ENCODE peak calls at places on chromosomes 1 and 21, in six cellular contexts. One of them, this sample, is unnamed. For H3K4me1, the result is how much of the 10 kb centered on the place peaks cover.

GRCh38 chr1:93603106-93603505 is 78.5 kb downstream of the BCAR3 start:
- DNase-seq in neural progenitor cell: no peak
- DNase-seq in fibroblast of lung: no peak
- DNase-seq in prostate gland: no peak
- DNase-seq in mucosa of descending colon: no peak
- DNase-seq in left lung: no peak
- DNase-seq in this sample: no peak

GRCh38 chr1:10824821-10825540 is 28.5 kb upstream of the CASZ1 start:
- DNase-seq in fibroblast of lung: peak
- DNase-seq in left lung: no peak
- DNase-seq in prostate gland: peak
- DNase-seq in neural progenitor cell: no peak
- DNase-seq in mucosa of descending colon: no peak
- DNase-seq in this sample: no peak

GRCh38 chr1:52210044-52210443 is 68.2 kb downstream of the ZFYVE9 start:
- DNase-seq in prostate gland: no peak
- DNase-seq in left lung: no peak
- DNase-seq in mucosa of descending colon: no peak
- DNase-seq in fibroblast of lung: no peak
- DNase-seq in neural progenitor cell: no peak
- DNase-seq in this sample: no peak

GRCh38 chr1:19074361-19074901 is 118.0 kb upstream of the IFFO2 start:
- DNase-seq in prostate gland: no peak
- DNase-seq in fibroblast of lung: no peak
- DNase-seq in mucosa of descending colon: no peak
- DNase-seq in neural progenitor cell: no peak
- DNase-seq in left lung: no peak
- DNase-seq in this sample: no peak

GRCh38 chr1:16618719-16619118 is 5.4 kb upstream of the NBPF1 start:
- DNase-seq in mucosa of descending colon: peak
- DNase-seq in left lung: peak
- DNase-seq in fibroblast of lung: no peak
- DNase-seq in neural progenitor cell: peak
- DNase-seq in prostate gland: no peak
- DNase-seq in this sample: peak

GRCh38 chr1:24348196-24348595 is 29.0 kb downstream of the GRHL3 start:
- DNase-seq in neural progenitor cell: no peak
- DNase-seq in mucosa of descending colon: no peak
- DNase-seq in left lung: no peak
- DNase-seq in prostate gland: no peak
- DNase-seq in fibroblast of lung: no peak
- DNase-seq in this sample: no peak

GRCh38 chr1:229059671-229060079 is 211.2 kb upstream of the RAB4A start:
- DNase-seq in mucosa of descending colon: no peak
- DNase-seq in prostate gland: no peak
- DNase-seq in fibroblast of lung: peak
- DNase-seq in neural progenitor cell: no peak
- DNase-seq in left lung: no peak
- DNase-seq in this sample: peak

GRCh38 chr1:205442051-205442721 is 13.7 kb downstream of the BLACAT1 start:
- DNase-seq in neural progenitor cell: peak
- DNase-seq in left lung: no peak
- DNase-seq in prostate gland: no peak
- DNase-seq in mucosa of descending colon: no peak
- DNase-seq in fibroblast of lung: no peak
- DNase-seq in this sample: no peak

GRCh38 chr1:30750751-30751291 is 6.8 kb downstream of the LAPTM5 start:
- DNase-seq in left lung: no peak
- DNase-seq in prostate gland: no peak
- DNase-seq in mucosa of descending colon: no peak
- DNase-seq in neural progenitor cell: no peak
- DNase-seq in fibroblast of lung: no peak
- DNase-seq in this sample: no peak

GRCh38 chr1:156214024-156214748 is 1.4 kb downstream of the PMF1 start:
- DNase-seq in prostate gland: no peak
- DNase-seq in mucosa of descending colon: no peak
- DNase-seq in fibroblast of lung: peak
- DNase-seq in left lung: no peak
- DNase-seq in neural progenitor cell: no peak
- DNase-seq in this sample: no peak

GRCh38 chr1:147078606-147079399 is 93.5 kb downstream of the PRKAB2 start:
- DNase-seq in left lung: no peak
- DNase-seq in neural progenitor cell: no peak
- DNase-seq in fibroblast of lung: no peak
- DNase-seq in mucosa of descending colon: no peak
- DNase-seq in prostate gland: no peak
- DNase-seq in this sample: no peak

GRCh38 chr1:9892563-9893528 is 17.2 kb downstream of the CTNNBIP1 start:
- DNase-seq in mucosa of descending colon: peak
- DNase-seq in prostate gland: peak
- DNase-seq in neural progenitor cell: peak
- DNase-seq in fibroblast of lung: peak
- DNase-seq in left lung: no peak
- DNase-seq in this sample: peak

GRCh38 chr1:167860231-167860923 is 53.6 kb downstream of the ADCY10 start:
- DNase-seq in mucosa of descending colon: no peak
- DNase-seq in left lung: no peak
- DNase-seq in neural progenitor cell: no peak
- DNase-seq in prostate gland: no peak
- DNase-seq in fibroblast of lung: no peak
- DNase-seq in this sample: no peak

GRCh38 chr1:112114540-112114939 is 125.1 kb upstream of the KCND3 start:
- DNase-seq in prostate gland: no peak
- DNase-seq in fibroblast of lung: no peak
- DNase-seq in neural progenitor cell: no peak
- DNase-seq in left lung: no peak
- DNase-seq in mucosa of descending colon: no peak
- DNase-seq in this sample: no peak

GRCh38 chr1:98389809-98390208 is 271.7 kb upstream of the SNX7 start:
- DNase-seq in fibroblast of lung: peak
- DNase-seq in left lung: no peak
- DNase-seq in neural progenitor cell: no peak
- DNase-seq in mucosa of descending colon: no peak
- DNase-seq in prostate gland: no peak
- DNase-seq in this sample: no peak

GRCh38 chr1:92342401-92342800 is 43.5 kb downstream of the RPAP2 start:
- DNase-seq in left lung: no peak
- DNase-seq in neural progenitor cell: no peak
- DNase-seq in fibroblast of lung: no peak
- DNase-seq in mucosa of descending colon: no peak
- DNase-seq in prostate gland: no peak
- DNase-seq in this sample: no peak

GRCh38 chr1:109466100-109466439 is 276 bp upstream of the SYPL2 start:
- DNase-seq in fibroblast of lung: no peak
- DNase-seq in mucosa of descending colon: no peak
- DNase-seq in left lung: no peak
- DNase-seq in prostate gland: no peak
- DNase-seq in neural progenitor cell: no peak
- DNase-seq in this sample: no peak

GRCh38 chr1:165288301-165289120 is 68.0 kb downstream of the LMX1A start:
- DNase-seq in left lung: no peak
- DNase-seq in neural progenitor cell: peak
- DNase-seq in mucosa of descending colon: peak
- DNase-seq in prostate gland: peak
- DNase-seq in fibroblast of lung: no peak
- DNase-seq in this sample: no peak

GRCh38 chr1:93689521-93690223 is 8.0 kb upstream of the BCAR3 start:
- DNase-seq in mucosa of descending colon: no peak
- DNase-seq in fibroblast of lung: no peak
- DNase-seq in neural progenitor cell: no peak
- DNase-seq in left lung: no peak
- DNase-seq in prostate gland: no peak
- DNase-seq in this sample: no peak

GRCh38 chr21:27268290-27268689 is 301.4 kb upstream of the ADAMTS5 start:
- DNase-seq in prostate gland: no peak
- DNase-seq in mucosa of descending colon: no peak
- DNase-seq in neural progenitor cell: no peak
- DNase-seq in fibroblast of lung: peak
- DNase-seq in left lung: no peak
- DNase-seq in this sample: no peak

GRCh38 chr1:92543131-92544055 is 56.7 kb upstream of the GFI1 start:
- DNase-seq in prostate gland: no peak
- DNase-seq in neural progenitor cell: no peak
- DNase-seq in fibroblast of lung: no peak
- DNase-seq in left lung: no peak
- DNase-seq in mucosa of descending colon: no peak
- DNase-seq in this sample: no peak

GRCh38 chr21:34129039-34129891 is 55.9 kb downstream of the MRPS6 start:
- DNase-seq in fibroblast of lung: peak
- DNase-seq in left lung: no peak
- DNase-seq in mucosa of descending colon: peak
- DNase-seq in neural progenitor cell: peak
- DNase-seq in prostate gland: peak
- DNase-seq in this sample: peak

GRCh38 chr1:84573481-84573966 is 716 bp downstream of the CTBS start:
- DNase-seq in prostate gland: no peak
- DNase-seq in fibroblast of lung: no peak
- DNase-seq in neural progenitor cell: no peak
- DNase-seq in mucosa of descending colon: no peak
- DNase-seq in left lung: no peak
- DNase-seq in this sample: no peak

GRCh38 chr1:91889717-91890459 is 3.9 kb upstream of the TGFBR3 start:
- DNase-seq in mucosa of descending colon: peak
- DNase-seq in fibroblast of lung: peak
- DNase-seq in left lung: no peak
- DNase-seq in neural progenitor cell: no peak
- DNase-seq in prostate gland: peak
- DNase-seq in this sample: no peak

GRCh38 chr1:234599617-234600417 is 10.2 kb downstream of the IRF2BP2 start:
- DNase-seq in mucosa of descending colon: peak
- DNase-seq in prostate gland: peak
- DNase-seq in fibroblast of lung: peak
- DNase-seq in left lung: peak
- DNase-seq in neural progenitor cell: peak
- DNase-seq in this sample: peak

GRCh38 chr1:234602334-234603220 is 7.4 kb downstream of the IRF2BP2 start:
- DNase-seq in fibroblast of lung: peak
- DNase-seq in prostate gland: peak
- DNase-seq in neural progenitor cell: no peak
- DNase-seq in mucosa of descending colon: peak
- DNase-seq in left lung: no peak
- DNase-seq in this sample: no peak

GRCh38 chr1:234598974-234599616 is 10.9 kb downstream of the IRF2BP2 start:
- DNase-seq in mucosa of descending colon: peak
- DNase-seq in neural progenitor cell: no peak
- DNase-seq in fibroblast of lung: no peak
- DNase-seq in left lung: no peak
- DNase-seq in prostate gland: no peak
- DNase-seq in this sample: no peak

GRCh38 chr1:234601217-234602017 is 8.6 kb downstream of the IRF2BP2 start:
- DNase-seq in mucosa of descending colon: no peak
- DNase-seq in prostate gland: no peak
- DNase-seq in neural progenitor cell: no peak
- DNase-seq in left lung: no peak
- DNase-seq in fibroblast of lung: peak
- DNase-seq in this sample: no peak

DNA sequence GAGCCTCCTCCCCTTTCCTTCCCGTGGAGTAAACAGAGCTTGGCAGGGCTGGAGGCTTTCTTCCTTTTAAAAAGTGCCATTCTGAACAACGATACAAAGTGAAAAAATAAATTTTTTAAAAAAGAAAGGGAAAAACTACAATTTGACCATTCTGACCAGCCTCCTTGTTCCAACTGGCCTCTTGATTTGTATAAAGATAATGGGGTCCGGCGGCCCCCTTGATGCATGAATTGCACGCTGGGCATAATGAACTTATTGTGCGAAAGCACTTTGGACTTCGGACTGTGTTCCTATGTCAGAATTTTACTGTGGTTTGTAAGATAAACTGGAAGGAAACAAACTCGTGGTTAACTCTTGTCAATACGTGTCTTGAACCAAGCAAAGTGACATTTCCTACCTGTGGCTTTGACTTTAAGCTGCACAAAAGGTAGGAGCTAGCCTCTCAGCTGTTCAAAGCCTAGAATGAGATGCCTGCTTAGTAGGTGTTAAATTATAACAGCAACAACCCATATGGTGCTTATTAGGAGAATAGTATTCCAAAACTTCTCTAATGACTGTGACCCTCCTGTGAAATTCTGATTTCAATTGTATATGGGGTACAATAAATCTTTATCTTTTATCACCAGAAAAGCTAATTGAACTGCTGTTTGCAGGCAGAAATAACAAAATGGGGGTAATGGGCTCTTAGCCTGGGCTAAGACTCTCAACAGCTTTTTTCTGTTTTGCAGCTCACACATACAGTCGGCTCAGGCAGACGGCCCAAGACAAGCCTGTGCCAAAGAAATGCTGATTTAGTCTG is 9.4 kb downstream of the IRF2BP2 start:
- DNase-seq in mucosa of descending colon: peak
- DNase-seq in neural progenitor cell: no peak
- DNase-seq in fibroblast of lung: no peak
- DNase-seq in prostate gland: no peak
- DNase-seq in left lung: no peak
- DNase-seq in this sample: peak
- H3K4me1 ChIP-seq in mucosa of descending colon: under half
- H3K4me1 ChIP-seq in neural progenitor cell: under half
- H3K4me1 ChIP-seq in fibroblast of lung: under half
- H3K4me1 ChIP-seq in prostate gland: under half
- H3K4me1 ChIP-seq in left lung: half or more
- H3K4me1 ChIP-seq in this sample: under half

GRCh38 chr1:36157973-36158826 is 2.2 kb downstream of the MAP7D1 start:
- DNase-seq in left lung: no peak
- DNase-seq in fibroblast of lung: no peak
- DNase-seq in neural progenitor cell: no peak
- DNase-seq in mucosa of descending colon: no peak
- DNase-seq in prostate gland: no peak
- DNase-seq in this sample: no peak
- H3K4me1 ChIP-seq in left lung: half or more
- H3K4me1 ChIP-seq in fibroblast of lung: under half
- H3K4me1 ChIP-seq in neural progenitor cell: under half
- H3K4me1 ChIP-seq in mucosa of descending colon: under half
- H3K4me1 ChIP-seq in prostate gland: half or more
- H3K4me1 ChIP-seq in this sample: under half

GRCh38 chr1:60390593-60391282 is 317.2 kb upstream of the C1orf87 start:
- DNase-seq in neural progenitor cell: no peak
- DNase-seq in mucosa of descending colon: no peak
- DNase-seq in prostate gland: no peak
- DNase-seq in left lung: no peak
- DNase-seq in fibroblast of lung: no peak
- DNase-seq in this sample: no peak

DNA sequence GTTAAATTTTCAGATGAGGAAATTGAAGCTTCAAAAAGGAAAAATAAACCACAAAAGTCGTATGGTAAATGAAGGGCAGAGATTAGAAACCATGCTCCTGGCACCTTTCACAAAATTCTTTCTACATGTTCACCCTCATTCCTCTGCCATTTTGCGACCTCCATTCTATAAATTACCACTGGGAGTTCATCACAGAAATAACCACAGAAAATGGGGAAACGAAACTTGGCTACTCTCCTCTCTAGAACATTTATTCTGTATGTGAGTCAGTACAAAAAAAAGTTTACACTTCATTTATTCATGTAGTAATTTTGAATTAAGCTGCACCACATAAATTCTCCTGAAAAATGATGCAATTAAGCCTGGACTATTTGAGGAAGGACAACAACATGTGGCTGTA is 320.9 kb upstream of the C1orf87 start:
- DNase-seq in fibroblast of lung: no peak
- DNase-seq in neural progenitor cell: no peak
- DNase-seq in left lung: no peak
- DNase-seq in prostate gland: no peak
- DNase-seq in mucosa of descending colon: no peak
- DNase-seq in this sample: no peak
- H3K4me1 ChIP-seq in fibroblast of lung: under half
- H3K4me1 ChIP-seq in neural progenitor cell: under half
- H3K4me1 ChIP-seq in left lung: under half
- H3K4me1 ChIP-seq in prostate gland: under half
- H3K4me1 ChIP-seq in mucosa of descending colon: under half
- H3K4me1 ChIP-seq in this sample: under half

GRCh38 chr1:1428174-1428573 is 7.1 kb upstream of the ANKRD65 start:
- DNase-seq in prostate gland: no peak
- DNase-seq in mucosa of descending colon: no peak
- DNase-seq in left lung: peak
- DNase-seq in neural progenitor cell: no peak
- DNase-seq in fibroblast of lung: no peak
- DNase-seq in this sample: no peak
- H3K4me1 ChIP-seq in prostate gland: under half
- H3K4me1 ChIP-seq in mucosa of descending colon: under half
- H3K4me1 ChIP-seq in left lung: under half
- H3K4me1 ChIP-seq in neural progenitor cell: under half
- H3K4me1 ChIP-seq in fibroblast of lung: under half
- H3K4me1 ChIP-seq in this sample: under half

This sample was measured in aorta.